ENCODE peak calls at places on chromosome 20, in four cellular contexts. One of them, this sample, is unnamed.

GRCh38 chr20:10982692-10983091 is 308.9 kb upstream of the JAG1 start:
- DNase-seq in NCI-H1092: no peak
- DNase-seq in HFF-Myc: peak
- DNase-seq in amygdala: no peak
- DNase-seq in this sample: no peak

GRCh38 chr20:62635852-62636251 is 6.5 kb upstream of the SLCO4A1 start:
- DNase-seq in NCI-H1092: no peak
- DNase-seq in HFF-Myc: no peak
- DNase-seq in amygdala: no peak
- DNase-seq in this sample: no peak

GRCh38 chr20:24617757-24618450 is 148.5 kb downstream of the SYNDIG1 start:
- DNase-seq in NCI-H1092: no peak
- DNase-seq in HFF-Myc: no peak
- DNase-seq in amygdala: no peak
- DNase-seq in this sample: no peak

GRCh38 chr20:5195655-5196054 is 68.8 kb downstream of the CDS2 start:
- DNase-seq in NCI-H1092: no peak
- DNase-seq in HFF-Myc: no peak
- DNase-seq in amygdala: no peak
- DNase-seq in this sample: no peak

GRCh38 chr20:37807901-37808751 is 94.8 kb upstream of the VSTM2L start:
- DNase-seq in NCI-H1092: no peak
- DNase-seq in HFF-Myc: no peak
- DNase-seq in amygdala: no peak
- DNase-seq in this sample: no peak

GRCh38 chr20:967796-968742 is 34.0 kb downstream of the RSPO4 start:
- DNase-seq in NCI-H1092: no peak
- DNase-seq in HFF-Myc: no peak
- DNase-seq in amygdala: no peak
- DNase-seq in this sample: no peak

GRCh38 chr20:49832632-49833327 is 20.2 kb downstream of the SLC9A8 start:
- DNase-seq in NCI-H1092: no peak
- DNase-seq in HFF-Myc: no peak
- DNase-seq in amygdala: no peak
- DNase-seq in this sample: no peak

GRCh38 chr20:51393566-51393965 is 149.0 kb downstream of the NFATC2 start:
- DNase-seq in NCI-H1092: no peak
- DNase-seq in HFF-Myc: no peak
- DNase-seq in amygdala: no peak
- DNase-seq in this sample: no peak

GRCh38 chr20:13930246-13930645 is 60.2 kb downstream of the SEL1L2 start:
- DNase-seq in NCI-H1092: no peak
- DNase-seq in HFF-Myc: no peak
- DNase-seq in amygdala: no peak
- DNase-seq in this sample: no peak

GRCh38 chr20:43915209-43916072 is 789 bp downstream of the TOX2 start:
- DNase-seq in NCI-H1092: no peak
- DNase-seq in HFF-Myc: no peak
- DNase-seq in amygdala: no peak
- DNase-seq in this sample: peak

GRCh38 chr20:50635676-50636600 is 55.4 kb downstream of the RIPOR3 start:
- DNase-seq in NCI-H1092: no peak
- DNase-seq in HFF-Myc: no peak
- DNase-seq in amygdala: no peak
- DNase-seq in this sample: peak

GRCh38 chr20:49908258-49908565 is 7.1 kb downstream of the SPATA2 start:
- DNase-seq in NCI-H1092: no peak
- DNase-seq in HFF-Myc: no peak
- DNase-seq in amygdala: no peak
- DNase-seq in this sample: no peak

GRCh38 chr20:40493071-40493470 is 196.0 kb downstream of the MAFB start:
- DNase-seq in NCI-H1092: no peak
- DNase-seq in HFF-Myc: no peak
- DNase-seq in amygdala: no peak
- DNase-seq in this sample: no peak